ENCODE peak calls at places on chromosome 20, in seven cellular contexts. R is mesendoderm, B is neuronal stem cell, S is H9, Y is mesenchymal stem cell, E is H1, O is trophoblast cell. M is an unnamed sample.

GRCh38 chr20:59402697-59403096 is 102.3 kb downstream of the EDN3 start:
- DNase-seq in R (peak), B (no peak), S (no peak), Y (no peak), E (no peak), O (peak), M (no peak)

GRCh38 chr20:54624701-54625472 is 149.5 kb downstream of the DOK5 start:
- DNase-seq in R (peak), B (no peak), S (no peak), Y (no peak), E (no peak), O (no peak), M (peak)

GRCh38 chr20:48523191-48523757 is 304.5 kb downstream of the PREX1 start:
- DNase-seq in R (peak), B (peak), S (peak), Y (peak), E (no peak), O (peak), M (peak)

GRCh38 chr20:62603021-62603906 is 39.0 kb upstream of the SLCO4A1 start:
- DNase-seq in R (no peak), B (no peak), S (no peak), Y (no peak), E (no peak), O (peak), M (peak)

GRCh38 chr20:32564440-32564839 is 20.7 kb downstream of the NOL4L start:
- DNase-seq in R (no peak), B (no peak), S (no peak), Y (no peak), E (no peak), O (no peak), M (no peak)

GRCh38 chr20:4925842-4926530 is 75.3 kb downstream of the SLC23A2 start:
- DNase-seq in R (no peak), B (no peak), S (no peak), Y (no peak), E (no peak), O (no peak), M (peak)

GRCh38 chr20:32753731-32754130 is 8.5 kb upstream of the DNMT3B start:
- DNase-seq in R (no peak), B (no peak), S (no peak), Y (no peak), E (no peak), O (no peak), M (peak)

GRCh38 chr20:40682104-40683045 is 6.7 kb downstream of the MAFB start:
- DNase-seq in R (no peak), B (peak), S (no peak), Y (peak), E (no peak), O (no peak), M (no peak)

GRCh38 chr20:40175296-40175695 is 513.7 kb downstream of the MAFB start:
- DNase-seq in R (no peak), B (peak), S (no peak), Y (no peak), E (no peak), O (no peak), M (no peak)

GRCh38 chr20:23692725-23693124 is 3.9 kb upstream of the CST4 start:
- DNase-seq in R (peak), B (no peak), S (no peak), Y (no peak), E (no peak), O (no peak), M (no peak)

DNA sequence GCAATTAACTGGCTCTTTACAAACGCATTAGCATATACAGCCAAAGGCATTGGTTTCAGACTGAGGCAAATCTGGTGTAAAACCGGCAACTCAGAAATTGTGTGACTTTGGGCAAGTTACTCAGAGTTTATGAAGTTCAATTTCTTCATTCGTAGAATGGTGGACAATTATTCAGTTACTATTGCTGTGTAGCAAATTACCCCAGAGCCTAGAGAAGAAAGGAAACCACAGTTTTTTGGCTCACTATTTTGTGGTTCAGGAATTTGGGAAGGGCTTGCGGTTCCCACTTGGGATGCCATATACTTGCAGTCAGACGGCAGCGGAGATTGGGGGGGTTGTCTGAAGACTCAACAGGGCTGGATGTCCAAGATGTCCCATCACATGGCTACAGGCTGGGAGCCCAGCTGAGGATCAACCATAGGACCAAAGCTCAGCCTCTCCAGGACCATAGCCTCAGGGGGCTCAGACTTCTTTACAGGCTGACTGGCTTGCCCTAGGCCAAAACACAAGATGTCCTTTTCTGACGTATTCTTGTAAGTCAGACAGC is 108.1 kb downstream of the PCSK2 start:
- DNase-seq in R (no peak), B (no peak), S (no peak), Y (no peak), E (no peak), O (no peak), M (no peak)
- H3K18ac ChIP-seq in R (no peak), B (no peak), S (no peak), Y (no peak), E (no peak), O (no peak), M (no peak)

GRCh38 chr20:25499031-25499430 is 86.3 kb downstream of the NINL start:
- DNase-seq in R (no peak), B (no peak), S (no peak), Y (no peak), E (no peak), O (no peak), M (no peak)

GRCh38 chr20:25498280-25498606 is 87.1 kb downstream of the NINL start:
- DNase-seq in R (no peak), B (no peak), S (no peak), Y (no peak), E (no peak), O (no peak), M (no peak)

GRCh38 chr20:25500880-25501351 is 84.4 kb downstream of the NINL start:
- DNase-seq in R (no peak), B (no peak), S (no peak), Y (no peak), E (no peak), O (no peak), M (no peak)

GRCh38 chr20:25497586-25498279 is 87.6 kb downstream of the NINL start:
- DNase-seq in R (no peak), B (no peak), S (no peak), Y (no peak), E (no peak), O (no peak), M (no peak)

DNA sequence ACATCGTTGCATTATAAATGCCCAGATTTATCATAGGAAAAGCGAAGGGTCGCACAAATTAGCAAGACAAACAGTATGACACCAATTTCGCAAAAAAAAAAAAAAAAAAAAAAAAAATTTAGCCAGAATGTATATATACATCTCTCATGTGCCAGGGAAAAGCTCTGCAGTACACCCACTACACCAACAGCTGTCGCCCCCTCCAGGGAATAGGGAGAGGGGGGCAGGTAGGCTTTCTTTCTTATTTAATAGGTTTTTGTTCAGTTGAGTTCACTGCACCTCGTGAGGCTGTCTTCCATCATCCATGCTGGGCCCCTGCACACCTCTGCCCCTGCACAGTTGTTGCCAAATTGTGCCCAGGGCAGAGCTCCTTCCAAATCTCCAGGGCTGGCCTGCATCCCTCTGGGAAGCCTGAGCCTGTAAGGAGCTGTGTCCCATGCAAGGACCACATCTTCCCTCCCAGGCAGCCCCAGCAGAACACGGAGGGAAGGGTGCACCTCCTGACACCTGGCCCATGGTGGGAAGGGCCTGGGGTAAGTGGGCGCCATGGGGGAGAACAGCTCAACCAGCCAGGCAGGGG is 85.4 kb downstream of the NINL start:
- DNase-seq in R (no peak), B (no peak), S (no peak), Y (no peak), E (no peak), O (no peak), M (no peak)
- H3K18ac ChIP-seq in R (no peak), B (no peak), S (no peak), Y (no peak), E (no peak), O (no peak), M (no peak)

GRCh38 chr20:53394433-53394832 is 199.2 kb downstream of the ZNF217 start:
- DNase-seq in R (no peak), B (no peak), S (no peak), Y (no peak), E (no peak), O (no peak), M (no peak)
- H3K18ac ChIP-seq in R (no peak), B (no peak), S (no peak), Y (no peak), E (no peak), O (no peak), M (no peak)

GRCh38 chr20:57380081-57380750 is 11.0 kb upstream of the RBM38 start:
- DNase-seq in R (no peak), B (no peak), S (no peak), Y (no peak), E (no peak), O (no peak), M (no peak)
- H3K18ac ChIP-seq in R (no peak), B (no peak), S (no peak), Y (no peak), E (no peak), O (no peak), M (no peak)

GRCh38 chr20:10137533-10137932 is 81.1 kb upstream of the SNAP25 start:
- DNase-seq in R (peak), B (no peak), S (no peak), Y (no peak), E (no peak), O (no peak), M (no peak)
- H3K18ac ChIP-seq in R (no peak), B (no peak), S (no peak), Y (no peak), E (no peak), O (no peak), M (no peak)

GRCh38 chr20:21019831-21020655 is 86.1 kb downstream of the LINC00237 start:
- DNase-seq in R (no peak), B (peak), S (no peak), Y (no peak), E (no peak), O (no peak), M (no peak)
- H3K18ac ChIP-seq in R (no peak), B (peak), S (no peak), Y (no peak), E (no peak), O (no peak), M (no peak)

GRCh38 chr20:3358676-3359340 is 48.7 kb downstream of the DNAAF9 start:
- DNase-seq in R (no peak), B (no peak), S (no peak), Y (no peak), E (no peak), O (peak), M (no peak)
- H3K18ac ChIP-seq in R (no peak), B (no peak), S (no peak), Y (no peak), E (no peak), O (no peak), M (no peak)

GRCh38 chr20:56208121-56208520 is 40.4 kb upstream of the MC3R start:
- DNase-seq in R (no peak), B (no peak), S (no peak), Y (no peak), E (no peak), O (no peak), M (no peak)
- H3K18ac ChIP-seq in R (no peak), B (no peak), S (no peak), Y (no peak), E (no peak), O (no peak), M (no peak)

DNA sequence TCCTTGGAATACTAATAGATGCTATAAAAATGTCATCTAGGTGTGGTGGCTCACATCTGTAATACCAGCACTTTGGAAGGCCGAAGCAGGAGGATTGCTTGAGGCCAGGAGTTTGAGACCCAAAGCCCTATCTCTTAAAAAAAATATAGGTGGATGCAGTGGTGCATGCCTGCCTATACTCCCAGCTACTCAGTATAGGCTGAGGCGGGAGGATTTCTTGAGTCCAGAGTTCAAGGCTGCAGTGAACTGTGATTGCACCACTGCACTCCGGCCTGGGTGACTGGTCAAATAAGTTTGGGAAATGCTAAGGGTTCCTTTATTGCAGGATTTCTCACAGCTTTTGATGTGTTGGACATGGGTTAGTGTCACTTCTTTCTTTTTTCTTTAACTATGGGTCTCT is 261.3 kb downstream of the PLCB1 start:
- DNase-seq in R (no peak), B (no peak), S (no peak), Y (no peak), E (no peak), O (peak), M (no peak)
- H3K18ac ChIP-seq in R (no peak), B (no peak), S (no peak), Y (no peak), E (no peak), O (no peak), M (no peak)